ENCODE peak calls at places on chromosomes 3 and 15, in four cellular contexts. Z is A549, K is GM12878, Q is HepG2. T is an unnamed sample.

GRCh38 chr3:172181936-172182708 is 142.7 kb downstream of the FNDC3B start:
- DNase-seq in Z (no peak), K (no peak), Q (no peak), T (no peak)

GRCh38 chr3:37138816-37139215 is 35.6 kb downstream of the LRRFIP2 start:
- DNase-seq in Z (no peak), K (no peak), Q (peak), T (no peak)

GRCh38 chr3:138265745-138266144 is 63.9 kb downstream of the NME9 start:
- DNase-seq in Z (no peak), K (no peak), Q (no peak), T (no peak)

GRCh38 chr15:89799925-89800500 is 14.6 kb downstream of the ANPEP start:
- DNase-seq in Z (no peak), K (no peak), Q (no peak), T (no peak)

GRCh38 chr3:11155341-11156025 is 1.2 kb downstream of the HRH1 start:
- DNase-seq in Z (peak), K (no peak), Q (peak), T (peak)

GRCh38 chr3:32143849-32144757 is 37.7 kb downstream of the GPD1L start:
- DNase-seq in Z (peak), K (peak), Q (peak), T (peak)

GRCh38 chr3:11349466-11349865 is 77.3 kb downstream of the ATG7 start:
- DNase-seq in Z (no peak), K (no peak), Q (no peak), T (no peak)

GRCh38 chr3:188578579-188579363 is 424.8 kb downstream of the LPP start:
- DNase-seq in Z (no peak), K (no peak), Q (no peak), T (no peak)

GRCh38 chr3:141050576-141050912 is 603 bp upstream of the SPSB4 start:
- DNase-seq in Z (no peak), K (no peak), Q (no peak), T (no peak)

GRCh38 chr15:89068325-89068784 is 19.9 kb upstream of the ABHD2 start:
- DNase-seq in Z (no peak), K (peak), Q (no peak), T (no peak)

GRCh38 chr15:90071220-90071807 is 31.0 kb downstream of the IDH2 start:
- DNase-seq in Z (peak), K (peak), Q (peak), T (peak)

GRCh38 chr3:141950572-141951493 is 74.4 kb downstream of the ATP1B3 start:
- DNase-seq in Z (no peak), K (no peak), Q (no peak), T (no peak)

GRCh38 chr3:38227989-38228388 is 37.6 kb upstream of the SLC22A13 start:
- DNase-seq in Z (no peak), K (no peak), Q (no peak), T (no peak)

GRCh38 chr3:44913868-44914468 is 39.6 kb downstream of the TGM4 start:
- DNase-seq in Z (peak), K (no peak), Q (peak), T (peak)

GRCh38 chr15:69107025-69107620 is 53.3 kb upstream of the GLCE start:
- DNase-seq in Z (no peak), K (no peak), Q (no peak), T (no peak)

GRCh38 chr3:30904986-30905385 is 10.5 kb upstream of the GADL1 start:
- DNase-seq in Z (no peak), K (no peak), Q (no peak), T (no peak)

GRCh38 chr15:51117270-51117669 is 22.6 kb upstream of the TNFAIP8L3 start:
- DNase-seq in Z (no peak), K (no peak), Q (no peak), T (no peak)

GRCh38 chr3:159828542-159828943 is 160.1 kb upstream of the IL12A start:
- DNase-seq in Z (peak), K (no peak), Q (peak), T (peak)
- TF ChIP-seq POLR2AphosphoS2 in Z (no peak), K (no peak), Q (no peak), T (no peak)

DNA sequence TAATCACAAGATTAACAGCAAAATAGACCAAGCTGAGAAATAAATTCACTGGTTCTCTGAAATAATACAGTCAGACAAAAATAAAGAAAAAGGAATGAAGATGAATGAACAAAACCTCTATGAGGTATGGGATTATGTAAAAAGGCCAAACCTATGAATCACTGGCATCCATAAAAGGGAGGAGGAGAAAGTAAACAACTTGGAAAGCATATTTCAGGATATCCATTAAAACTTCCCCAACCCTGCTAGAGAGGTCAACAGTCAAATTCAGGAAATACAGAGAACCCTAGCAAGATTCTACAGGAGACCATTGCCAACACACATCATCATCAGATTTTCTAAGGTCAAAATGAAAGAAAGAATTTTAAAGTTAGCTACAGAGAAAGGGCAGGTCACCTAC is 649.7 kb upstream of the CBLB start:
- DNase-seq in Z (no peak), K (no peak), Q (no peak), T (no peak)
- TF ChIP-seq POLR2AphosphoS2 in Z (no peak), K (no peak), Q (no peak), T (no peak)

GRCh38 chr3:55723653-55724406 is 236.7 kb upstream of the WNT5A start:
- DNase-seq in Z (no peak), K (no peak), Q (no peak), T (no peak)
- TF ChIP-seq POLR2AphosphoS2 in Z (no peak), K (no peak), Q (no peak), T (no peak)

GRCh38 chr3:149783576-149783975 is 8.8 kb downstream of the ANKUB1 start:
- DNase-seq in Z (peak), K (no peak), Q (peak), T (no peak)
- TF ChIP-seq POLR2AphosphoS2 in Z (no peak), K (no peak), Q (no peak), T (no peak)

GRCh38 chr15:36737430-36737891 is 158.0 kb downstream of the CDIN1 start:
- DNase-seq in Z (no peak), K (no peak), Q (no peak), T (no peak)
- TF ChIP-seq POLR2AphosphoS2 in Z (no peak), K (no peak), Q (no peak), T (no peak)

GRCh38 chr3:72904156-72904555 is 16.3 kb downstream of the GXYLT2 start:
- DNase-seq in Z (no peak), K (no peak), Q (no peak), T (no peak)

GRCh38 chr3:72907131-72907697 is 19.4 kb downstream of the GXYLT2 start:
- DNase-seq in Z (no peak), K (no peak), Q (no peak), T (no peak)

GRCh38 chr3:72907851-72908620 is 20.2 kb downstream of the GXYLT2 start:
- DNase-seq in Z (no peak), K (no peak), Q (peak), T (no peak)

GRCh38 chr3:72903004-72903403 is 15.2 kb downstream of the GXYLT2 start:
- DNase-seq in Z (peak), K (no peak), Q (peak), T (no peak)

GRCh38 chr3:72906154-72906553 is 18.3 kb downstream of the GXYLT2 start:
- DNase-seq in Z (no peak), K (no peak), Q (no peak), T (no peak)
- TF ChIP-seq POLR2AphosphoS2 in Z (no peak), K (no peak), Q (no peak), T (no peak)